ENCODE peak calls at places on chromosomes 6 and 20, in nine cellular contexts. E is psoas muscle; I is upper lobe of right lung; D is dorsolateral prefrontal cortex; J is esophagus muscularis mucosa; R is heart right ventricle; N is CD8-positive, alpha-beta T cell; P is RWPE1; Z is HL-60. B is an unnamed sample.

GRCh38 chr6:27081188-27081587 is 166.3 kb upstream of the PRSS16 start:
- DNase-seq in Z (no peak), N (no peak), J (no peak), P (no peak), D (no peak), R (no peak), I (no peak), E (no peak), B (no peak)

GRCh38 chr6:62775427-62776022 is 435.7 kb upstream of the FKBP1C start:
- DNase-seq in J (no peak), P (no peak), I (no peak), D (no peak), R (no peak), Z (peak), E (no peak), N (no peak), B (no peak)

GRCh38 chr6:87029711-87030314 is 65.1 kb downstream of the CGA start:
- DNase-seq in E (no peak), J (no peak), P (peak), R (no peak), Z (no peak), N (no peak), D (no peak), I (no peak), B (no peak)

GRCh38 chr6:153843420-153843819 is 195.6 kb upstream of the OPRM1 start:
- DNase-seq in R (no peak), J (no peak), N (no peak), E (no peak), D (no peak), I (no peak), P (no peak), Z (no peak), B (no peak)

GRCh38 chr6:117451607-117452164 is 25.9 kb upstream of the ROS1 start:
- DNase-seq in N (no peak), E (no peak), I (no peak), D (no peak), R (no peak), J (no peak), P (no peak), Z (no peak), B (no peak)

GRCh38 chr20:18416478-18416877 is 50.4 kb downstream of the DZANK1 start:
- DNase-seq in J (no peak), E (no peak), I (no peak), Z (no peak), D (no peak), N (no peak), R (no peak), P (no peak), B (no peak)

GRCh38 chr6:34585512-34586045 is 29.4 kb upstream of the SPDEF start:
- DNase-seq in N (no peak), I (no peak), P (no peak), Z (no peak), J (no peak), D (no peak), R (no peak), E (peak), B (no peak)

GRCh38 chr6:36204068-36204753 is 7.7 kb downstream of the BRPF3 start:
- DNase-seq in R (no peak), E (no peak), D (no peak), J (no peak), I (no peak), P (no peak), Z (peak), N (peak), B (no peak)

GRCh38 chr6:34792605-34793500 is 970 bp downstream of the BLTP3A start:
- DNase-seq in I (no peak), Z (peak), D (no peak), E (peak), P (peak), N (no peak), J (peak), R (peak), B (peak)

GRCh38 chr20:19771031-19771430 is 13.0 kb downstream of the RIN2 start:
- DNase-seq in P (no peak), Z (no peak), R (no peak), N (no peak), J (no peak), I (no peak), E (no peak), D (no peak), B (no peak)

GRCh38 chr6:90462102-90462501 is 124.8 kb downstream of the MAP3K7 start:
- DNase-seq in D (no peak), R (no peak), J (no peak), P (no peak), Z (no peak), N (no peak), E (no peak), I (no peak), B (no peak)

GRCh38 chr6:90461367-90461766 is 125.5 kb downstream of the MAP3K7 start:
- DNase-seq in I (no peak), D (no peak), N (no peak), P (no peak), Z (no peak), R (no peak), J (no peak), E (no peak), B (no peak)

GRCh38 chr6:90464507-90464906 is 122.4 kb downstream of the MAP3K7 start:
- DNase-seq in D (no peak), J (no peak), R (no peak), Z (no peak), P (no peak), N (no peak), I (no peak), E (no peak), B (no peak)

GRCh38 chr6:90463874-90464273 is 123.0 kb downstream of the MAP3K7 start:
- DNase-seq in E (no peak), Z (no peak), N (no peak), I (no peak), R (no peak), P (no peak), J (no peak), D (no peak), B (no peak)

DNA sequence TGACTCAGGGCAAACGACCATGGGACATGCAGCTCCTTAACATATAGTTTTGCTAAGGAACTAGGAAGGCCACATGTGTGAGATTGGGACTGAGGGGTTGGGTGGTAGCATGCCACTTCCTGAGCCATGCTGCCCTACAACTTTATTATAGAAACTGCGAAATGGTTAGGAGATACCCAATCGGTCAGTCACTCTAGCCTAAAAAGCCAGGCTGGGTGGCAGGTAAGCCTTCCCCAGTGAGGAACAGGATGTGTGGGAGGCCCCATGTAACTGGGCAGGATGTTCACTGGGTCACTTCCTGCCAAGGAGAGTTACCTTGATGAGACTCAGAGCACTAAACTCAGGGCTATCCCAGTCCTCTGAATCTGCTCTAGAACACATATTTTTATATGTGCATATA is 123.5 kb downstream of the MAP3K7 start:
- DNase-seq in P (no peak), R (no peak), N (no peak), I (no peak), J (no peak), D (no peak), E (no peak), Z (no peak), B (no peak)
- H3K27ac ChIP-seq in P (no peak), R (no peak), N (no peak), I (no peak), J (no peak), D (no peak), E (no peak), Z (no peak), B (no peak)

GRCh38 chr6:11194399-11195274 is 37.8 kb downstream of the NEDD9 start:
- DNase-seq in Z (no peak), D (no peak), E (no peak), J (no peak), I (no peak), N (no peak), R (no peak), P (no peak), B (no peak)
- TF ChIP-seq CTCF in Z (no peak), D (no peak), E (no peak), J (no peak), I (no peak), N (no peak), R (no peak), P (no peak), B (no peak)

DNA sequence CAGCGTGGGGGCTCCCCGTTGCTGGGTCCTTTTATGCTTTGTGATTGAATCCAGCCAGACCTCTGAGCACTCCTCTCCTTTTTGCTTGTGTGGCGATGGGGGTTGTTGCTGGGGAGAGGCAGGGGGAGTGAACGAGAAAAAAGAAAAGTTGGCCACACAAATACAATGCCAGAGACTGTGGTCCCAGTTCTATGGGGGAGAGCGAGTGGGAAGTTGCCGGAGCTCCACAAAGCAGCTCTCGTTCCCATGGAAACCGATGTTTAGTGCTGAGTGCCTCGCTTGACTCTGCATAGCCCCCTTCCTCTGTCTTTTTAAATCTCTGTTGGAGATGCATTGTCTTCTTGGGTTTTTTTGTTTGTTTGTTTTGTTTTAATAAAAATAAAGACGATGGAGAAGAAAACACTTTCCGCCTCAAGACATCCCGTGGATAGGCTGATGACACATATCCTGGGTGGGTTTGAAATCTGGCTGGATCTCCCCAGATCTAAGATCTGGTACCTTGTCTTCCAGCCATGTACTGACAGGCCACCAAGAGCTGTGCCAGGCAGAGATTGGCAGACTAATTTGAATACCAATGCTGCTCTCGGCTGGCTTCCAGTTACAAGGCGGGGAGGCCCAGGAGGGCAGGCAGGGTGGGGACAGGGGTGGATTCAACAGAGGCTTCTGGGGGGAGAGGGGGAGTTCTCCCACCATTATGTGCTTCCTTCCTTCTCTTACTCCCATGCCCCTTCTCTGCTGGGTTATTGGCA is 529.3 kb downstream of the QKI start:
- DNase-seq in R (peak), P (no peak), E (no peak), D (peak), N (no peak), Z (no peak), I (no peak), J (no peak), B (no peak)
- H3K27ac ChIP-seq in R (peak), P (peak), E (peak), D (peak), N (no peak), Z (no peak), I (no peak), J (no peak), B (no peak)

GRCh38 chr6:50608421-50608820 is 104.9 kb upstream of the TFAP2D start:
- DNase-seq in Z (no peak), J (no peak), I (no peak), P (no peak), R (no peak), D (no peak), N (no peak), E (no peak), B (no peak)

DNA sequence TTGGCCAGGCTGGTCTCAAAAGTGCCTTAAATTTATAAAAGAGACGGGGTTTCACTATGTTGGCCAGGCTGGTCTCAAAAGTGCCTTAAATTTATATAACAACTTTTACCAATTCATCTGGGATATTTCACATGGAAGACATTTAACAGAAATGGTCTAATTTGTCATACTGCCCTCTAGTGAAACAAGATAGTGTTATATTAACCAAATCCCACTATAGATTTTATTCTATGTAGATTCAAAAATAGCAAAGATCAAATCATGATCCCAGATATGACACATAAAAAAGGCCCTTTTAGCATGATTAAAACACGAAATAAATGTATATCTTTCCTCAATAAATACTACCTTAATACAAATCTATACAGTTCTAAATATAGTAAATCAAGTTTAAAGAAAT is 102.8 kb upstream of the TFAP2D start:
- DNase-seq in R (no peak), Z (no peak), E (no peak), P (no peak), I (no peak), J (no peak), N (no peak), D (no peak), B (no peak)
- TF ChIP-seq CTCF in R (no peak), Z (no peak), E (no peak), P (no peak), I (no peak), J (no peak), N (no peak), D (no peak), B (no peak)

GRCh38 chr6:7727150-7727950 is 1.5 kb downstream of the BMP6 start:
- DNase-seq in N (no peak), J (peak), I (no peak), E (peak), P (no peak), D (no peak), R (no peak), Z (no peak), B (no peak)

GRCh38 chr6:7723554-7723953 is 2.3 kb upstream of the BMP6 start:
- DNase-seq in Z (no peak), J (no peak), N (no peak), P (no peak), D (no peak), R (no peak), I (no peak), E (no peak), B (no peak)

GRCh38 chr6:7726416-7727149 is 684 bp downstream of the BMP6 start:
- DNase-seq in D (no peak), J (peak), I (no peak), N (no peak), P (no peak), R (no peak), E (peak), Z (no peak), B (no peak)

GRCh38 chr6:7725849-7726415 is at the start of gene BMP6:
- DNase-seq in N (no peak), J (peak), R (peak), E (peak), I (peak), Z (peak), P (peak), D (peak), B (peak)

GRCh38 chr6:7725412-7725811 is 487 bp upstream of the BMP6 start:
- DNase-seq in N (no peak), Z (no peak), D (no peak), R (no peak), J (peak), E (peak), P (no peak), I (no peak), B (no peak)
- H3K27ac ChIP-seq in N (no peak), Z (no peak), D (no peak), R (no peak), J (no peak), E (no peak), P (no peak), I (no peak), B (no peak)

DNA sequence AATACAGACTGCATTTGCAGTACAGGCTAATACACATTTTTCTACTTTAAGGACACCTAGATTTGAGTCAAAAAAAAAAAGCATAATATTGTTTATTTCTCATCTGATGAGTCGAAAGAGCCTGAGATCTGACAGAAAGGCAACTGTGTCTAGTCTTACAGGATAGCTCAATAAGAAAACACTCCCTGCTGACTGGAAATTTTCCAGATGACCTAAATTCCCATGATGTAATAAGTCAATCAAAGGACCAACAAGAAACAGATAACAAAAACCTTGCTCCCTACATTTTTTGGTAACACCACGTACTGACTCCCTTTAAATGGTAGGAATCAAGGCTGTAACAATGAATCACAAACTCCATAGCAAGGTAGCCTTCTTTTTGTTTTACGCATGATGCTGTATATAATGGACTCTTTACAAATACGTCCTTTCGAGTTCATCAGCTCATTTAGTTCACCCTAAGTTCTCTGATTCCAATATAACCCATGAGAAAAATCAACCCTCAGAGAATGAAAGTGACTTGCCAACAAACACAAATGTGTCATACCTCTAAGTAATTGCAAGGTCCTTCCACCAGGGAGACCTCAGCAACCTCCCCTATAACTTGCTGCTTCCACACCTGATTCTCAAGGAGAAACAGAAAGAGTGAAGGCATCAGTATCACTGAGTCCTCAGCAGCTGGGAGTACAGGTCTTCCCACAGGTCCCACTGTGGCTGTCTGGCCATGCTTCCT is 12.1 kb downstream of the TBX18 start:
- DNase-seq in E (no peak), I (no peak), Z (no peak), R (no peak), D (no peak), J (no peak), P (no peak), N (no peak), B (no peak)
- TF ChIP-seq CTCF in E (no peak), I (no peak), Z (no peak), R (no peak), D (no peak), J (no peak), P (no peak), N (no peak), B (no peak)

GRCh38 chr6:30769853-30770160 is 25.5 kb upstream of the IER3 start:
- DNase-seq in N (no peak), D (no peak), P (no peak), I (no peak), Z (no peak), J (no peak), R (no peak), E (no peak), B (no peak)

GRCh38 chr6:30769088-30769852 is 24.9 kb upstream of the IER3 start:
- DNase-seq in E (peak), D (no peak), R (peak), P (peak), Z (peak), I (peak), N (no peak), J (no peak), B (peak)

GRCh38 chr6:30770592-30770991 is 26.2 kb upstream of the IER3 start:
- DNase-seq in Z (no peak), P (no peak), N (no peak), D (no peak), J (no peak), I (no peak), R (no peak), E (no peak), B (no peak)

GRCh38 chr6:30768634-30769087 is 24.3 kb upstream of the IER3 start:
- DNase-seq in R (no peak), P (no peak), E (no peak), I (no peak), Z (no peak), D (no peak), J (no peak), N (no peak), B (no peak)

DNA sequence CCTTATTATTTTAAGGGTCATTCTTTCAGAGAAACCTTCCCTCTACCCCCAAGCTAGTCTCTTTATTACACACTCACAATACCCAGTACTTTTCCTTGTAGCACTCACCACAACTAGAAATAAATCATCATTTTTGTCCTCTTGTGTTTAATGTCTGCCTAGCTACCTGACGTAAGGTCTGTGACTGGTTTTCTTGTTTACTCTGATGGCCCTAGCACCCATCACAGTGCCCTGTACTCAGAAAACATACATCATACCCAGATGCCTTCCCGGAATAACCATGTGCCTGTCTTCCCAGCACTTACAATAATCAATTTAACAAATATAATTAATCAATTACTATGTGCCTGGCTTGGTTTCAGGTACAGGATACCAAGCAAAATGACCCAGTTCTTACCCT is 25.8 kb upstream of the IER3 start:
- DNase-seq in Z (no peak), N (no peak), R (no peak), D (no peak), E (no peak), J (no peak), P (no peak), I (no peak), B (no peak)
- H3K27ac ChIP-seq in Z (no peak), N (no peak), R (peak), D (no peak), E (peak), J (peak), P (peak), I (peak), B (peak)

GRCh38 chr6:97459986-97460385 is 177.0 kb upstream of the MMS22L start:
- DNase-seq in I (no peak), J (no peak), R (no peak), Z (no peak), D (no peak), N (no peak), P (no peak), E (no peak), B (no peak)

GRCh38 chr6:97460394-97460793 is 177.4 kb upstream of the MMS22L start:
- DNase-seq in I (no peak), J (no peak), P (no peak), D (no peak), E (no peak), R (no peak), Z (peak), N (no peak), B (no peak)

GRCh38 chr6:97465877-97466710 is 183.1 kb upstream of the MMS22L start:
- DNase-seq in D (no peak), N (no peak), Z (no peak), J (no peak), R (no peak), P (no peak), I (no peak), E (no peak), B (no peak)

GRCh38 chr6:97462031-97462430 is 179.0 kb upstream of the MMS22L start:
- DNase-seq in Z (no peak), J (no peak), D (no peak), R (no peak), E (no peak), N (no peak), P (no peak), I (no peak), B (no peak)

DNA sequence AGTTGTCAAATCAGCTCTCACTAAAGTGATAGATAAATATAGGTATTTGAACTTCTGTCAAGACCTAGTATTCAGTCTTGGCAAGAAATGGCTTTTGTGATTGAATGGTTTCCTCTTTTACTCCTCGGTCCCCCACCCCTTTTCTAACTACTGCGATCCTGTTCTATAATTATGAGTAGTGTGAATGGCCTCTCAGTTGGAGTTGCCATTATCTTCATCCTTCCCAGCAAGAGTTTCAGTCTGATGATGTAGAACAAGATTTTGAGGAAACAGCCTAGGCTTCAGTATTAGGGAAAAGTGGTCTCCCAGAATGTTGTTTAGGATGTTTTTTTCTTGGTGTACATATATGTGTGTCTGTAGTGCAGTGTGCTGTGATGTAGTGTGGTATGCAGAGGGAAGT is 179.9 kb upstream of the MMS22L start:
- DNase-seq in N (no peak), D (no peak), R (no peak), E (no peak), Z (no peak), J (no peak), I (no peak), P (no peak), B (no peak)
- TF ChIP-seq CTCF in N (no peak), D (no peak), R (no peak), E (no peak), Z (no peak), J (no peak), I (no peak), P (no peak), B (no peak)